ENCODE peak calls at places on chromosome 1, in seven cellular contexts. A is 8988T; D is CD14-positive monocyte; X is breast epithelium; W is thoracic aorta; Q is stimulated activated naive CD8-positive, alpha-beta T cell treated with anti-CD3 and anti-CD28 coated beads, Interleukin-15, Interleukin-2, amounts not matched to agents 100 U/mL and 50 U/mL, for 24 hours; R is epithelial cell of esophagus. S is an unnamed sample.

GRCh38 chr1:161073474-161074121 is 3.9 kb upstream of the ARHGAP30 start:
- DNase-seq in A (no peak), D (no peak), X (no peak), W (no peak), Q (no peak), R (peak), S (no peak)

GRCh38 chr1:159161719-159162026 is 9.7 kb upstream of the CADM3 start:
- DNase-seq in A (no peak), D (no peak), X (no peak), W (no peak), Q (no peak), R (no peak), S (no peak)

GRCh38 chr1:6205849-6206845 is at the start of gene RNF207:
- DNase-seq in A (peak), D (no peak), X (no peak), W (no peak), Q (peak), R (peak), S (peak)

GRCh38 chr1:66132324-66132723 is 339.6 kb downstream of the PDE4B start:
- DNase-seq in A (no peak), D (no peak), X (no peak), W (no peak), Q (no peak), R (no peak), S (no peak)

GRCh38 chr1:10378071-10378841 is 20.6 kb upstream of the PGD start:
- DNase-seq in A (no peak), D (peak), X (peak), W (no peak), Q (no peak), R (peak), S (no peak)

GRCh38 chr1:79128726-79129125 is 122.2 kb upstream of the ADGRL4 start:
- DNase-seq in A (no peak), D (no peak), X (no peak), W (no peak), Q (no peak), R (peak), S (no peak)

GRCh38 chr1:20202166-20202565 is 15.8 kb upstream of the PLA2G2C start:
- DNase-seq in A (no peak), D (no peak), X (no peak), W (no peak), Q (no peak), R (no peak), S (no peak)

GRCh38 chr1:226737819-226738420 is 1.2 kb downstream of the ITPKB start:
- DNase-seq in A (no peak), D (peak), X (peak), W (no peak), Q (peak), R (peak), S (peak)

S was measured in stimulated activated CD4-positive, alpha-beta T cell treated with anti-CD3 and anti-CD28 coated beads, TNF-alpha, amount 100 ng/mL, for 4 hours.